ENCODE peak calls at places on chromosome 12, in eight cellular contexts. A is GM12865, L is T-helper 17 cell, P is NCI-H345, I is NCI-H1417, M is nephron progenitor cell, X is LoVo, G is GM19239. N is an unnamed sample.

GRCh38 chr12:57242691-57243454 is 8.1 kb downstream of the STAC3 start:
- DNase-seq in A (peak; percentile 80), L (peak; percentile 67), P (peak; percentile 92), I (peak; percentile 81), M (peak; percentile 96), X (peak; percentile 53), G (no peak), N (peak; percentile 59)

GRCh38 chr12:48000878-48001321 is 3.4 kb downstream of the COL2A1 start:
- DNase-seq in A (no peak), L (no peak), P (peak; percentile 10), I (peak; percentile 60), M (peak; percentile 42), X (peak; percentile 28), G (no peak), N (no peak)

GRCh38 chr12:106044773-106045172 is 94.0 kb downstream of the NUAK1 start:
- DNase-seq in A (no peak), L (no peak), P (no peak), I (no peak), M (no peak), X (no peak), G (no peak), N (no peak)

GRCh38 chr12:38538319-38538718 is 221.7 kb downstream of the ALG10B start:
- DNase-seq in A (peak; percentile 2), L (no peak), P (no peak), I (no peak), M (no peak), X (no peak), G (no peak), N (no peak)

GRCh38 chr12:113128802-113129663 is 6.5 kb downstream of the RASAL1 start:
- DNase-seq in A (no peak), L (no peak), P (no peak), I (no peak), M (no peak), X (no peak), G (no peak), N (no peak)

GRCh38 chr12:6281081-6281809 is 29.2 kb upstream of the PLEKHG6 start:
- DNase-seq in A (no peak), L (no peak), P (no peak), I (no peak), M (no peak), X (no peak), G (no peak), N (no peak)

GRCh38 chr12:47360771-47361388 is 281.1 kb upstream of the AMIGO2 start:
- DNase-seq in A (peak; percentile 16), L (peak; percentile 12), P (no peak), I (no peak), M (no peak), X (peak; percentile 42), G (no peak), N (peak; percentile 22)

GRCh38 chr12:52182456-52182855 is 9.4 kb downstream of the KRT80 start:
- DNase-seq in A (no peak), L (no peak), P (peak; percentile 39), I (no peak), M (no peak), X (no peak), G (no peak), N (no peak)

GRCh38 chr12:74725154-74725553 is 187.5 kb downstream of the ATXN7L3B start:
- DNase-seq in A (no peak), L (no peak), P (no peak), I (peak; percentile 14), M (no peak), X (peak; percentile 62), G (no peak), N (no peak)

GRCh38 chr12:90827567-90827966 is 127.4 kb downstream of the CCER1 start:
- DNase-seq in A (no peak), L (no peak), P (no peak), I (no peak), M (no peak), X (no peak), G (no peak), N (no peak)

GRCh38 chr12:130762319-130762675 is 46.2 kb upstream of the RIMBP2 start:
- DNase-seq in A (no peak), L (no peak), P (peak; percentile 19), I (no peak), M (no peak), X (no peak), G (no peak), N (no peak)

GRCh38 chr12:110426300-110426910 is 22.9 kb upstream of the ANAPC7 start:
- DNase-seq in A (no peak), L (no peak), P (no peak), I (no peak), M (no peak), X (no peak), G (no peak), N (no peak)

GRCh38 chr12:99552022-99552421 is 95.5 kb upstream of the GARIN6 start:
- DNase-seq in A (no peak), L (no peak), P (no peak), I (no peak), M (no peak), X (no peak), G (no peak), N (no peak)

GRCh38 chr12:53265783-53266182 is 2.3 kb upstream of the ESPL1 start:
- DNase-seq in A (no peak), L (no peak), P (no peak), I (no peak), M (no peak), X (no peak), G (no peak), N (no peak)

GRCh38 chr12:88011755-88012154 is 17.4 kb downstream of the C12orf50 start:
- DNase-seq in A (no peak), L (no peak), P (no peak), I (no peak), M (no peak), X (no peak), G (no peak), N (no peak)

GRCh38 chr12:93982847-93983315 is 165.5 kb upstream of the PLXNC1 start:
- DNase-seq in A (no peak), L (no peak), P (peak; percentile 62), I (peak; percentile 28), M (no peak), X (no peak), G (no peak), N (no peak)

GRCh38 chr12:124391340-124392261 is 96.7 kb downstream of the RFLNA start:
- DNase-seq in A (peak; percentile 71), L (no peak), P (no peak), I (no peak), M (no peak), X (no peak), G (peak; percentile 81), N (no peak)

GRCh38 chr12:15188136-15188535 is 33.1 kb downstream of the RERG start:
- DNase-seq in A (no peak), L (no peak), P (no peak), I (no peak), M (no peak), X (no peak), G (no peak), N (no peak)

GRCh38 chr12:41365653-41366131 is 177.6 kb downstream of the PDZRN4 start:
- DNase-seq in A (no peak), L (no peak), P (no peak), I (no peak), M (peak; percentile 10), X (no peak), G (no peak), N (no peak)

GRCh38 chr12:67623259-67623658 is 25.3 kb upstream of the DYRK2 start:
- DNase-seq in A (no peak), L (no peak), P (no peak), I (no peak), M (no peak), X (no peak), G (no peak), N (no peak)

GRCh38 chr12:121383601-121384019 is 16.3 kb upstream of the RNF34 start:
- DNase-seq in A (no peak), L (no peak), P (no peak), I (no peak), M (no peak), X (no peak), G (no peak), N (no peak)

GRCh38 chr12:67710582-67710981 is 62.0 kb downstream of the DYRK2 start:
- DNase-seq in A (peak; percentile 76), L (no peak), P (no peak), I (no peak), M (no peak), X (peak; percentile 98), G (peak; percentile 9), N (no peak)

GRCh38 chr12:12745576-12746211 is 28.5 kb downstream of the CDKN1B start:
- DNase-seq in A (no peak), L (no peak), P (no peak), I (no peak), M (no peak), X (no peak), G (no peak), N (no peak)

GRCh38 chr12:72618764-72619163 is 346.6 kb downstream of the TRHDE start:
- DNase-seq in A (no peak), L (no peak), P (no peak), I (peak; percentile 11), M (no peak), X (no peak), G (no peak), N (no peak)

GRCh38 chr12:68789144-68789878 is 18.7 kb upstream of the MDM2 start:
- DNase-seq in A (no peak), L (no peak), P (no peak), I (no peak), M (no peak), X (peak; percentile 51), G (no peak), N (no peak)

GRCh38 chr12:74747305-74747704 is 209.7 kb downstream of the ATXN7L3B start:
- DNase-seq in A (no peak), L (no peak), P (no peak), I (no peak), M (no peak), X (peak; percentile 27), G (no peak), N (no peak)

GRCh38 chr12:79737875-79738718 is 47.3 kb upstream of the PAWR start:
- DNase-seq in A (peak; percentile 78), L (no peak), P (peak; percentile 74), I (peak; percentile 68), M (peak; percentile 28), X (peak; percentile 82), G (peak; percentile 17), N (no peak)

GRCh38 chr12:48795550-48796455 is 6.9 kb upstream of the ADCY6 start:
- DNase-seq in A (peak; percentile 64), L (peak; percentile 43), P (peak; percentile 21), I (peak; percentile 79), M (peak; percentile 77), X (peak; percentile 91), G (peak; percentile 76), N (peak; percentile 45)

GRCh38 chr12:8078400-8078799 is 3.7 kb upstream of the NECAP1 start:
- DNase-seq in A (peak; percentile 44), L (peak; percentile 50), P (peak; percentile 27), I (no peak), M (peak; percentile 24), X (peak; percentile 47), G (no peak), N (peak; percentile 51)

GRCh38 chr12:113940357-113940756 is 25.8 kb downstream of the RBM19 start:
- DNase-seq in A (no peak), L (no peak), P (no peak), I (no peak), M (no peak), X (no peak), G (no peak), N (no peak)

GRCh38 chr12:64452559-64453329 is 824 bp downstream of the TBK1 start:
- DNase-seq in A (peak; percentile 23), L (no peak), P (peak; percentile 18), I (peak; percentile 44), M (no peak), X (peak; percentile 89), G (no peak), N (no peak)

GRCh38 chr12:129659927-129660326 is 243.9 kb downstream of the TMEM132D start:
- DNase-seq in A (no peak), L (no peak), P (peak; percentile 5), I (no peak), M (no peak), X (no peak), G (no peak), N (no peak)

GRCh38 chr12:102634216-102634615 is 153.9 kb upstream of the IGF1 start:
- DNase-seq in A (no peak), L (no peak), P (no peak), I (no peak), M (no peak), X (no peak), G (no peak), N (no peak)

GRCh38 chr12:98188649-98189048 is 326.7 kb upstream of the TMPO start:
- DNase-seq in A (no peak), L (no peak), P (no peak), I (no peak), M (no peak), X (no peak), G (no peak), N (no peak)